ENCODE peak calls at places on chromosomes 5 and 9, in four cellular contexts. J, B, E and V are unnamed samples.

GRCh38 chr9:105064248-105065118 is 136.5 kb upstream of the ABCA1 start:
- DNase-seq in J (peak; percentile 41), B (peak; percentile 94), E (peak; percentile 61), V (peak; percentile 92)

GRCh38 chr9:128635266-128636023 is 21.2 kb downstream of the DYNC2I2 start:
- DNase-seq in E (peak; percentile 66), B (peak; percentile 91), J (peak; percentile 18), V (peak; percentile 94)

GRCh38 chr5:72209515-72210115 is 102.3 kb downstream of the MAP1B start:
- DNase-seq in E (peak; percentile 60), B (no peak), J (no peak), V (no peak)

GRCh38 chr9:33161011-33161588 is 6.0 kb downstream of the B4GALT1 start:
- DNase-seq in J (no peak), E (peak; percentile 19), B (peak; percentile 76), V (peak; percentile 72)

GRCh38 chr5:2936413-2936812 is 184.9 kb upstream of the IRX2 start:
- DNase-seq in E (no peak), J (no peak), B (no peak), V (no peak)

GRCh38 chr5:32942225-32942989 is 231.3 kb downstream of the NPR3 start:
- DNase-seq in E (peak; percentile 44), J (no peak), B (no peak), V (no peak)

GRCh38 chr9:116662633-116663032 is 24.5 kb upstream of the TRIM32 start:
- DNase-seq in J (no peak), E (no peak), B (no peak), V (no peak)

GRCh38 chr5:53359906-53360305 is 120.5 kb upstream of the FST start:
- DNase-seq in J (no peak), B (no peak), E (no peak), V (no peak)

GRCh38 chr5:177473461-177473991 is at the start of gene DBN1:
- DNase-seq in B (peak; percentile 71), E (peak; percentile 89), J (no peak), V (peak; percentile 58)

GRCh38 chr5:82465235-82465634 is 187.1 kb upstream of the RPS23 start:
- DNase-seq in J (no peak), E (no peak), B (no peak), V (no peak)

GRCh38 chr9:132114102-132114707 is 34.5 kb upstream of the MED27 start:
- DNase-seq in J (no peak), B (peak; percentile 73), E (peak; percentile 90), V (peak; percentile 63)

GRCh38 chr5:13248236-13248635 is 696.3 kb downstream of the DNAH5 start:
- DNase-seq in E (no peak), B (no peak), J (no peak), V (no peak)

GRCh38 chr5:118224546-118224945 is 763.8 kb downstream of the DTWD2 start:
- DNase-seq in B (no peak), E (no peak), J (no peak), V (no peak)

GRCh38 chr5:57613726-57614125 is 131.1 kb upstream of the ACTBL2 start:
- DNase-seq in E (no peak), J (no peak), B (no peak), V (no peak)

GRCh38 chr9:93591301-93591700 is 14.9 kb downstream of the PHF2 start:
- DNase-seq in J (no peak), B (no peak), E (no peak), V (no peak)

GRCh38 chr5:144315994-144316634 is 145.4 kb downstream of the KCTD16 start:
- DNase-seq in E (no peak), B (no peak), J (no peak), V (no peak)

GRCh38 chr9:88973281-88974045 is 17.8 kb upstream of the S1PR3 start:
- DNase-seq in J (no peak), E (peak; percentile 26), B (no peak), V (no peak)

GRCh38 chr9:92564479-92564878 is 28.7 kb upstream of the ECM2 start:
- DNase-seq in B (no peak), J (no peak), E (no peak), V (no peak)